ENCODE peak calls at places on chromosomes 6 and 20, in five cellular contexts. One of them, this sample, is unnamed.
A peak's percentile ranks its signal among the peaks of the same experiment; 100 is the strongest.

GRCh38 chr6:46507426-46507825 is 16.2 kb upstream of the RCAN2 start:
- DNase-seq in colonic mucosa: no peak
- DNase-seq in SW 1271: no peak
- DNase-seq in endodermal cell: no peak
- DNase-seq in EH: no peak
- DNase-seq in this sample: no peak

GRCh38 chr20:23776067-23776771 is 25.5 kb upstream of the CST1 start:
- DNase-seq in colonic mucosa: no peak
- DNase-seq in SW 1271: no peak
- DNase-seq in endodermal cell: peak; percentile 86
- DNase-seq in EH: no peak
- DNase-seq in this sample: no peak

GRCh38 chr20:59836768-59837167 is 96.7 kb downstream of the SYCP2 start:
- DNase-seq in colonic mucosa: no peak
- DNase-seq in SW 1271: no peak
- DNase-seq in endodermal cell: no peak
- DNase-seq in EH: no peak
- DNase-seq in this sample: no peak

GRCh38 chr6:53795702-53796450 is 1.1 kb downstream of the LRRC1 start:
- DNase-seq in colonic mucosa: peak; percentile 77
- DNase-seq in SW 1271: no peak
- DNase-seq in endodermal cell: peak; percentile 77
- DNase-seq in EH: peak; percentile 27
- DNase-seq in this sample: peak; percentile 48

GRCh38 chr6:50973464-50973863 is 154.8 kb downstream of the TFAP2B start:
- DNase-seq in colonic mucosa: no peak
- DNase-seq in SW 1271: no peak
- DNase-seq in endodermal cell: no peak
- DNase-seq in EH: no peak
- DNase-seq in this sample: no peak

GRCh38 chr6:113636357-113636824 is 220.8 kb upstream of the MARCKS start:
- DNase-seq in colonic mucosa: no peak
- DNase-seq in SW 1271: no peak
- DNase-seq in endodermal cell: no peak
- DNase-seq in EH: peak; percentile 74
- DNase-seq in this sample: no peak

GRCh38 chr6:22906091-22906549 is 336.8 kb downstream of the HDGFL1 start:
- DNase-seq in colonic mucosa: no peak
- DNase-seq in SW 1271: peak; percentile 42
- DNase-seq in endodermal cell: peak; percentile 48
- DNase-seq in EH: peak; percentile 54
- DNase-seq in this sample: no peak

GRCh38 chr6:4460595-4461475 is 315.4 kb upstream of the CDYL start:
- DNase-seq in colonic mucosa: no peak
- DNase-seq in SW 1271: no peak
- DNase-seq in endodermal cell: peak; percentile 52
- DNase-seq in EH: peak; percentile 35
- DNase-seq in this sample: no peak

GRCh38 chr20:4329232-4329631 is 313.9 kb upstream of the RNF24 start:
- DNase-seq in colonic mucosa: no peak
- DNase-seq in SW 1271: no peak
- DNase-seq in endodermal cell: no peak
- DNase-seq in EH: no peak
- DNase-seq in this sample: no peak

GRCh38 chr6:40719671-40720374 is 132.7 kb upstream of the LRFN2 start:
- DNase-seq in colonic mucosa: no peak
- DNase-seq in SW 1271: peak; percentile 8
- DNase-seq in endodermal cell: peak; percentile 76
- DNase-seq in EH: peak; percentile 81
- DNase-seq in this sample: no peak

GRCh38 chr6:53799340-53799739 is 4.5 kb downstream of the LRRC1 start:
- DNase-seq in colonic mucosa: no peak
- DNase-seq in SW 1271: no peak
- DNase-seq in endodermal cell: no peak
- DNase-seq in EH: no peak
- DNase-seq in this sample: no peak

GRCh38 chr6:111423055-111423633 is 59.9 kb downstream of the REV3L start:
- DNase-seq in colonic mucosa: no peak
- DNase-seq in SW 1271: peak; percentile 16
- DNase-seq in endodermal cell: no peak
- DNase-seq in EH: peak; percentile 38
- DNase-seq in this sample: no peak